ENCODE peak calls at places on chromosome 20, in five cellular contexts. R is SIG-M5, W is brain microvascular endothelial cell, G is left ventricle myocardium inferior, L is nephron progenitor cell. E is an unnamed sample.

GRCh38 chr20:8464368-8464767 is 332.3 kb downstream of the PLCB1 start:
- DNase-seq in R (no peak), W (peak), G (no peak), L (no peak), E (no peak)

GRCh38 chr20:24786096-24786495 is 163.0 kb upstream of the CST7 start:
- DNase-seq in R (no peak), W (no peak), G (no peak), L (no peak), E (no peak)

GRCh38 chr20:21548390-21549035 is 34.6 kb upstream of the NKX2-2 start:
- DNase-seq in R (no peak), W (no peak), G (no peak), L (no peak), E (peak)

GRCh38 chr20:10555393-10555792 is 118.4 kb downstream of the JAG1 start:
- DNase-seq in R (no peak), W (no peak), G (no peak), L (no peak), E (no peak)

GRCh38 chr20:32115196-32115767 is 5.8 kb downstream of the TM9SF4 start:
- DNase-seq in R (no peak), W (no peak), G (no peak), L (no peak), E (no peak)

GRCh38 chr20:63520594-63520938 is at the start of gene PPDPF:
- DNase-seq in R (no peak), W (peak), G (peak), L (peak), E (peak)

GRCh38 chr20:57268399-57269076 is 2.1 kb upstream of the BMP7 start:
- DNase-seq in R (no peak), W (no peak), G (no peak), L (no peak), E (no peak)

GRCh38 chr20:48039514-48039913 is 254.2 kb upstream of the SULF2 start:
- DNase-seq in R (no peak), W (no peak), G (no peak), L (no peak), E (no peak)

GRCh38 chr20:45467172-45467571 is 2.4 kb upstream of the WFDC2 start:
- DNase-seq in R (no peak), W (no peak), G (no peak), L (no peak), E (no peak)

GRCh38 chr20:62069741-62070216 is 4.1 kb upstream of the TAF4 start:
- DNase-seq in R (no peak), W (peak), G (no peak), L (no peak), E (no peak)

GRCh38 chr20:49579874-49580817 is 12.2 kb upstream of the PTGIS start:
- DNase-seq in R (no peak), W (peak), G (peak), L (no peak), E (no peak)

GRCh38 chr20:18543932-18544331 is 23.3 kb upstream of the SMIM26 start:
- DNase-seq in R (no peak), W (no peak), G (peak), L (no peak), E (no peak)

GRCh38 chr20:14922503-14923267 is 585.3 kb upstream of the FLRT3 start:
- DNase-seq in R (no peak), W (no peak), G (no peak), L (no peak), E (no peak)

GRCh38 chr20:38973546-38974120 is 11.5 kb downstream of the DHX35 start:
- DNase-seq in R (no peak), W (peak), G (no peak), L (no peak), E (no peak)

GRCh38 chr20:17653835-17654648 is 28.0 kb downstream of the RRBP1 start:
- DNase-seq in R (no peak), W (no peak), G (no peak), L (no peak), E (no peak)

GRCh38 chr20:61736001-61736635 is 329.6 kb downstream of the TAF4 start:
- DNase-seq in R (no peak), W (no peak), G (no peak), L (no peak), E (no peak)

GRCh38 chr20:20612251-20612650 is 100.2 kb downstream of the RALGAPA2 start:
- DNase-seq in R (no peak), W (no peak), G (no peak), L (no peak), E (no peak)

GRCh38 chr20:45890077-45890996 is 671 bp downstream of the NEURL2 start:
- DNase-seq in R (no peak), W (peak), G (peak), L (peak), E (peak)

GRCh38 chr20:13101276-13101675 is 92.5 kb downstream of the SPTLC3 start:
- DNase-seq in R (no peak), W (peak), G (no peak), L (no peak), E (no peak)

GRCh38 chr20:7967199-7967844 is 27.1 kb upstream of the HAO1 start:
- DNase-seq in R (no peak), W (peak), G (no peak), L (no peak), E (no peak)

GRCh38 chr20:46660487-46660886 is 9.2 kb upstream of the SLC13A3 start:
- DNase-seq in R (no peak), W (no peak), G (no peak), L (no peak), E (no peak)

GRCh38 chr20:33687370-33687915 is 1.3 kb upstream of the E2F1 start:
- DNase-seq in R (peak), W (peak), G (no peak), L (no peak), E (no peak)

GRCh38 chr20:46055269-46055668 is 26.3 kb downstream of the SLC12A5 start:
- DNase-seq in R (no peak), W (no peak), G (no peak), L (no peak), E (no peak)

GRCh38 chr20:19661717-19662637 is 96.1 kb upstream of the RIN2 start:
- DNase-seq in R (no peak), W (peak), G (peak), L (peak), E (peak)

GRCh38 chr20:56996533-56996932 is 269.9 kb downstream of the BMP7 start:
- DNase-seq in R (no peak), W (no peak), G (no peak), L (no peak), E (no peak)

GRCh38 chr20:52972190-52972937 is at the start of gene TSHZ2:
- DNase-seq in R (no peak), W (peak), G (peak), L (peak), E (no peak)

GRCh38 chr20:43457640-43458421 is at the start of gene SRSF6:
- DNase-seq in R (no peak), W (peak), G (peak), L (peak), E (peak)

GRCh38 chr20:1816384-1817381 is 78.5 kb upstream of the SIRPA start:
- DNase-seq in R (no peak), W (no peak), G (no peak), L (no peak), E (no peak)

GRCh38 chr20:44407402-44408184 is 52.1 kb downstream of the HNF4A start:
- DNase-seq in R (no peak), W (peak), G (no peak), L (no peak), E (no peak)

GRCh38 chr20:51077601-51078000 is 54.7 kb upstream of the KCNG1 start:
- DNase-seq in R (no peak), W (no peak), G (no peak), L (no peak), E (no peak)

GRCh38 chr20:39795401-39796272 is 833.5 kb downstream of the DHX35 start:
- DNase-seq in R (no peak), W (peak), G (no peak), L (no peak), E (no peak)

GRCh38 chr20:47922280-47922675 is 137.0 kb upstream of the SULF2 start:
- DNase-seq in R (no peak), W (peak), G (no peak), L (no peak), E (no peak)

GRCh38 chr20:43993552-43993951 is 78.9 kb downstream of the TOX2 start:
- DNase-seq in R (no peak), W (no peak), G (no peak), L (no peak), E (no peak)

GRCh38 chr20:23857954-23858565 is 21.5 kb downstream of the CST5 start:
- DNase-seq in R (no peak), W (no peak), G (no peak), L (peak), E (no peak)

GRCh38 chr20:58649288-58650180 is 1.5 kb upstream of the STX16 start:
- DNase-seq in R (no peak), W (no peak), G (peak), L (peak), E (peak)